ENCODE peak calls at places on chromosomes 16 and 17, in five cellular contexts. Z is lower leg skin, W is spleen, H is fibroblast of pulmonary artery, I is progenitor cell of endocrine pancreas. F is an unnamed sample.

GRCh38 chr17:63356275-63356905 is 89.7 kb downstream of the CYB561 start:
- DNase-seq in I (no peak), H (peak), Z (no peak), W (no peak), F (no peak)

GRCh38 chr17:17941015-17941414 is 31.2 kb downstream of the TOM1L2 start:
- DNase-seq in W (no peak), H (no peak), I (no peak), Z (no peak), F (no peak)

GRCh38 chr17:57424273-57424672 is 167.9 kb downstream of the MSI2 start:
- DNase-seq in W (peak), H (no peak), Z (no peak), I (no peak), F (no peak)

GRCh38 chr16:27951752-27952151 is 111.8 kb downstream of the GSG1L start:
- DNase-seq in H (no peak), I (no peak), W (no peak), Z (no peak), F (no peak)

GRCh38 chr17:3647769-3648540 is 11.4 kb downstream of the CTNS start:
- DNase-seq in H (peak), Z (no peak), W (no peak), I (peak), F (no peak)

GRCh38 chr17:7634384-7634783 is 4.4 kb downstream of the SHBG start:
- DNase-seq in H (peak), I (peak), W (no peak), Z (no peak), F (no peak)

GRCh38 chr16:47375423-47375822 is 85.4 kb downstream of the ITFG1 start:
- DNase-seq in Z (no peak), W (no peak), H (no peak), I (no peak), F (no peak)

GRCh38 chr17:27569884-27570577 is 61.0 kb upstream of the LGALS9 start:
- DNase-seq in I (no peak), Z (no peak), W (peak), H (no peak), F (no peak)

GRCh38 chr17:27381007-27381501 is 75.2 kb upstream of the KSR1 start:
- DNase-seq in W (peak), I (peak), Z (peak), H (peak), F (peak)

GRCh38 chr17:81459864-81460263 is 52.7 kb downstream of the ACTG1 start:
- DNase-seq in H (no peak), I (no peak), W (no peak), Z (no peak), F (no peak)

GRCh38 chr17:54899721-54900456 is 763 bp upstream of the TOM1L1 start:
- DNase-seq in H (no peak), Z (no peak), I (no peak), W (no peak), F (no peak)

GRCh38 chr17:54902017-54902416 is 1.4 kb downstream of the TOM1L1 start:
- DNase-seq in Z (no peak), H (no peak), W (no peak), I (no peak), F (no peak)

GRCh38 chr17:54899201-54899600 is 1.5 kb upstream of the TOM1L1 start:
- DNase-seq in W (no peak), I (no peak), H (no peak), Z (no peak), F (no peak)

GRCh38 chr17:54901230-54901847 is 687 bp downstream of the TOM1L1 start:
- DNase-seq in Z (no peak), H (peak), W (no peak), I (no peak), F (no peak)

DNA sequence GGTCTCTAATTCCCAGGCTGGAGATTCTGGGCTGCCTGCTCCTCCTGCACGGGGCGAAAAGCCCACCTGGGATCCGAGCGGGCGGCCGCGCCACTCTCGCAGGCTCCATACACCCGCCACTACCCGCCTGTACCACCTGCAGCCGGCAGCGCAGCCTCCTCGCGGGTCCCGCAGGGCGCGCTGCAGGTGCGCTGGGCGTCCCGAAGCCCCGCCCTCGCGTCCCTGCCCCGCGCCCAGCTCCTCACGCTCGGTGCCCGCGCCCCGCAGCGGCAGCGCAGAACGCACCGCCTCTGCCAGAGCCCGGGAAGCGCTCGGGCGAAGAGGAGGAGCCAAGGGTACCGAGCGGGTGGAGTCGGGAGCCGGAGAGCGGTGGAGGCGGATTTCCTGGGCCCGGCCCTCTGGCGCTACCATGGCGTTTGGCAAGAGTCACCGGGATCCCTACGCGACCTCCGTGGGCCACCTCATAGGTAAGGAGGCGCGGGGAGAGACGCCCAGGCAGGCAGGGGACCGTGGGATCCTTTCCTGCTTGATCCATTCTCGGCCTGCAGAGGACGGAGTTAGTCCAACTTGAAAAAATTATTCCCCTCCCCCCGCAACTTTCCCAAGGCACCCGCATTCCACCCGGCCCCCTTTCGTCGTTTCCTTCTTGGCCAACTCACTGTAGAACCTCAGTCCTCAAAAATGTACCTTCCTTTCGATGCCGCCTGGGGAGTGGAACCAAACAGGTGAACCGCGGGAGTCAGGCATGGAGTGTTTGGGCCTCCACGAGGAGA is at the start of gene TOM1L1:
- DNase-seq in I (peak), H (peak), W (no peak), Z (peak), F (no peak)
- TF ChIP-seq CTCF in I (peak), H (peak), W (no peak), Z (no peak), F (no peak)

DNA sequence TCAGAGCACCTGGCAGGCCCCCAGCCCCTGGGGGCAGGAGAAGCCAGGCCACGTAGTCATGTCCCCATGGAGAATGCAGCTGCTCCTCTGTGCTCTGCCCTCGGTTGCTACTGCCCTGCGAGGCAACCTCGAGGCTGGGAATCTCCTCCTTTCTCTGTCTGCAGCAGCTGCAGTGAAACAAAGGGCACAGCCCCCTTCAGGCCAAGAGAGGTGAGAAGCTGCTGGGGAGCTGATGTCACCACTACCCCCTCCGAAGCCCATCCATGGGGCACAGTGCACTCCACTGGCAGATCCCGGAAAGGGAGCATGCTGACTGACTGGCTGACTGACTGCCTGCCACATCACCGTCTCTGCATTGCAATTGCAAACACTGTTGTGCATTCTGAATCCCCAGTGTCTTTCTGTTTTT is 103.7 kb downstream of the GRIN2A start:
- DNase-seq in I (no peak), H (no peak), Z (no peak), W (no peak), F (no peak)
- TF ChIP-seq CTCF in I (peak), H (no peak), Z (no peak), W (no peak), F (no peak)

GRCh38 chr17:65185060-65185459 is 47.9 kb downstream of the RGS9 start:
- DNase-seq in W (no peak), Z (no peak), H (no peak), I (no peak), F (no peak)
- TF ChIP-seq CTCF in W (no peak), Z (no peak), H (no peak), I (no peak), F (no peak)

GRCh38 chr17:74408262-74408661 is 23.6 kb upstream of the GPRC5C start:
- DNase-seq in Z (no peak), H (peak), I (no peak), W (no peak), F (no peak)
- TF ChIP-seq CTCF in Z (no peak), H (peak), I (no peak), W (no peak), F (no peak)